ENCODE peak calls at places on chromosomes 12 and 14, in eight cellular contexts. Y is HCT116, U is HepG2, V is endothelial cell of umbilical vein, C is K562, R is SK-N-SH, X is H1, F is GM12878. J is an unnamed sample.

GRCh38 chr14:29735459-29735858 is 192.2 kb downstream of the PRKD1 start:
- DNase-seq in Y (no peak), U (no peak), V (no peak), C (no peak), R (no peak), X (no peak), F (no peak), J (no peak)

GRCh38 chr12:98743362-98743953 is 98.4 kb downstream of the APAF1 start:
- DNase-seq in Y (peak), U (peak), V (peak), C (peak), R (peak), X (no peak), F (no peak), J (no peak)

GRCh38 chr12:30979371-30980259 is 53.1 kb downstream of the TSPAN11 start:
- DNase-seq in Y (no peak), U (no peak), V (no peak), C (no peak), R (no peak), X (no peak), F (no peak), J (no peak)

GRCh38 chr14:24291446-24292117 is 8.0 kb downstream of the DHRS1 start:
- DNase-seq in Y (no peak), U (no peak), V (no peak), C (no peak), R (no peak), X (no peak), F (no peak), J (no peak)

GRCh38 chr14:54609576-54609975 is 42.6 kb downstream of the SAMD4A start:
- DNase-seq in Y (no peak), U (no peak), V (no peak), C (no peak), R (no peak), X (no peak), F (no peak), J (no peak)

GRCh38 chr12:127656261-127656660 is 610.7 kb upstream of the TMEM132C start:
- DNase-seq in Y (no peak), U (no peak), V (no peak), C (no peak), R (no peak), X (no peak), F (no peak), J (no peak)

GRCh38 chr12:42084522-42084921 is 60.2 kb downstream of the GXYLT1 start:
- DNase-seq in Y (no peak), U (no peak), V (no peak), C (no peak), R (no peak), X (no peak), F (no peak), J (no peak)

GRCh38 chr12:131471271-131471905 is 239.5 kb upstream of the SFSWAP start:
- DNase-seq in Y (no peak), U (no peak), V (no peak), C (no peak), R (no peak), X (no peak), F (no peak), J (no peak)

GRCh38 chr14:97218336-97218712 is 421.1 kb downstream of the VRK1 start:
- DNase-seq in Y (no peak), U (no peak), V (no peak), C (no peak), R (no peak), X (peak), F (no peak), J (no peak)

GRCh38 chr14:96096639-96097610 is 57.8 kb downstream of the C14orf132 start:
- DNase-seq in Y (no peak), U (no peak), V (no peak), C (no peak), R (no peak), X (no peak), F (no peak), J (no peak)

GRCh38 chr14:92519246-92520101 is 5.9 kb downstream of the RIN3 start:
- DNase-seq in Y (no peak), U (no peak), V (no peak), C (no peak), R (no peak), X (no peak), F (no peak), J (no peak)

DNA sequence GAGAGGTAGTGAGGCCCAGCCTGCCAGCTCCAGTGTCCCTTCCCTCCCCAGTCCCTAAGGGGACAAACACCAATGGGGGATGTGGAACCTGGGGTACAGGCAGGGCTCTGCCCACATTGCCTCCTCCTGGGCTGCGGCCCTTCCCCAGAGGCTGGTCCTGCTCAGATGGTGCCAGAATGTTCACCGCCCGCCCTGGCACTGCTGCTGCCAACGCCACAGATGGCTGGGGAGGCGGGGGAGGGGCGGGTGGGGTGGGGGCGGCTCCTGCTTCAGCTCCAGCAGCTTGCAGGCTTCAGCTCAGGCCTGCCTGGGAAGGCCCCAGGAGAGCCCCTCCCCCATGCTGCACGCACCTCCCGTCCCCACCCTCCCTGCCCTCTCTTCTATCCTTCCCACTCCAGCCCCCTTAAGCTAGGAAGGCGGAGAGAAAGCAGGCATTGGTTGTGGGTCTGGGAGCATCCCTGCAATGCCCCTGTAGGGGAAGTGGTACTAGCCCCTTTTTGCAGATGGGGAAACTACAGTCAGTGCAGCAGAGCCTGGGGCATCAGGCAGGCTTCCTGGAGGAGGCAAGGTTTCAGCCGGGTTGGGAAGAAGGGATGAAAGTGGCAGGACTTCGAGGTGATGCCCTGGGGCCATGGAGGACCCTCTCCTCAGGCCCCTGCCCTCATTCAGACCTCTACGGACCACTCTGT is 2.0 kb upstream of the BEGAIN start:
- DNase-seq in Y (no peak), U (no peak), V (no peak), C (no peak), R (peak), X (no peak), F (no peak), J (no peak)
- H3K27ac ChIP-seq in Y (no peak), U (no peak), V (no peak), C (no peak), R (peak), X (no peak), F (no peak), J (no peak)

GRCh38 chr12:89062996-89063395 is 289.3 kb downstream of the DUSP6 start:
- DNase-seq in Y (no peak), U (no peak), V (no peak), C (no peak), R (no peak), X (no peak), F (no peak), J (no peak)

GRCh38 chr12:89064151-89064550 is 288.1 kb downstream of the DUSP6 start:
- DNase-seq in Y (no peak), U (no peak), V (no peak), C (no peak), R (no peak), X (no peak), F (no peak), J (no peak)

GRCh38 chr12:89060133-89060532 is 292.2 kb downstream of the DUSP6 start:
- DNase-seq in Y (no peak), U (no peak), V (no peak), C (no peak), R (no peak), X (no peak), F (no peak), J (no peak)

GRCh38 chr12:89067436-89067835 is 284.9 kb downstream of the DUSP6 start:
- DNase-seq in Y (peak), U (no peak), V (no peak), C (no peak), R (no peak), X (no peak), F (no peak), J (no peak)

GRCh38 chr12:89064780-89065179 is 287.5 kb downstream of the DUSP6 start:
- DNase-seq in Y (peak), U (no peak), V (no peak), C (no peak), R (no peak), X (no peak), F (no peak), J (no peak)
- H3K9ac ChIP-seq in Y (no peak), U (no peak), V (no peak), C (no peak), R (no peak), X (no peak), F (no peak), J (no peak)

DNA sequence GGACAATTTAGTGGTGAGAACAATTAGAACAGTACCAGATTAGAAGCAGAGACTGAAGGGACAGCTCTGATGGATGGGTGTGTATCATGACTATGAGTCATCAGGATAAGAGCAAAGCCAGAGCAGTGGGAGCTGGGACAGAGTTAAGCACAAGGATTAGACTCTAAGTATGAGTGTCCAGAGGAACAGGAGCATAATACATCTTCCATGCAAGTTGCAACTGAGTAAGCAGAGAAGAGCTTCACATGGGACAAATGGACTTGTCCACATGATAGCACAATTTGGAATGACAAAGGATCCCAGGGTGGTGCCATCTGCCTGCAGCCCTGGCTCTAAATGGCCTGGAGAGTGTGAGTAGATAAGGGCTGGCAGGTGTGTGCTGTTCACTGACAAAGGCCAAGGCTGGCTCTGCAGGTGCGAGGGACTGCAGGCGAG is 226.4 kb upstream of the CAND1 start:
- DNase-seq in Y (no peak), U (no peak), V (no peak), C (peak), R (no peak), X (no peak), F (no peak), J (no peak)
- TF ChIP-seq POLR2AphosphoS5 in Y (no peak), U (no peak), V (no peak), C (no peak), R (no peak), X (no peak), F (no peak), J (no peak)

DNA sequence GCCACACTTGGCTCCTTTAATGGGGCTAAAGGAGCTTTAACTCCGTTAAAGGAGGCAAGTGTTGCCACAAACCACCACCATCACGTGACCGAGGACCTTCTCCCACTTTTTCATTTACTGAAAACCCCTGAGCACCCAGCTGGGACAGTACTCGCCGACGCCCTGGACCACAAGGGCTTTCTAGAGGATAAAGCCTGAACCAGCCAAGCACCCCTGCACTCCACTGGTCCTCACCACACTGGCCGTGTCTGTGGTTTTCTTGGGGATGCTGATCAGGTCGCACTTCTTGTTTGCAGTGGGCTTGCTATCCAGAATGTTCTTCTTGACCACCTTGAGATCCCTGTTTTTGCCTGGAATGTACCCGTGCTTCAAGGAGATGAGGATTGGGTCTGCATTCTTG is 14.7 kb upstream of the SELPLG start:
- DNase-seq in Y (no peak), U (no peak), V (no peak), C (no peak), R (no peak), X (no peak), F (no peak), J (no peak)
- H3K27ac ChIP-seq in Y (no peak), U (no peak), V (peak), C (no peak), R (peak), X (no peak), F (no peak), J (no peak)

DNA sequence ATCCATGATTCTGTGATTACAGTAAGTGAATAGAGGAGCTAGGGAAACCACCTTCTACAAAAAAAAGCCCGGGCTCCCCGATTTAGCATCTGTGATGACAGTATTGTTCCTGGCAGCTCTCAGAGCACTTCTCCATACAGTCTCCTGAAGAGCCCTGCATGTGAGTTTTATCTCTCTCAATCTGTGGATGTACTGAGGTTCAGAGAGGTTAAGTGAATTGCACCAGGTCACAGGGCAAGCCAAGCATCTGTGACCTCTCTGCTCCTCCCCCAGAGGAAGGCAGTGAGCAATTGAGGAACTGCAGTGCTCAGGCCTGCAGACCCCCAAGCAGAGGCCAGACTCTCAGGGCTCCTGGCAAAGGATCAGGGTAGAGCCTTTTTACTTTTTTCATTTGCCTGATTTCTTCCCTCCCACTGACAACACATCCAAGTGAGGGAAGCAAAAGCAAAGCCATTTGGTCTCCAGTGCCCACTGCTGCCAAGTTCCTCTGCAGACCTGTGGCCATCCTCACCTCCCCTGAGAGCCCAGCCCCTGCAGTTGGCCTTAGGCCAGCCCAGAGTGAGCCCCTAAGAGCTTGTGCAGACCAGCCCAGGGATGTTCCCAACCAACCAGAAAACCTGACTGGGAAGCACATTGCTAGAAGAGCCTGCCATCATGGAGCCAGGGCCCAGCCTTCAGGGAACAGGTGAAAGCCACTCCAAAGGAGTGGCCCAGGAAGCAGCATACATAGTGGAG is 47.6 kb upstream of the PNMA1 start:
- DNase-seq in Y (no peak), U (no peak), V (no peak), C (no peak), R (no peak), X (no peak), F (no peak), J (no peak)
- H3K9ac ChIP-seq in Y (no peak), U (peak), V (no peak), C (peak), R (no peak), X (no peak), F (peak), J (no peak)

J was measured in SK-N-MC.